ENCODE peak calls at places on chromosomes 16 and 17, in seven cellular contexts. T is kidney glomerular epithelial cell; L is neuronal stem cell; Z is SW480; B is naive thymus-derived CD8-positive, alpha-beta T cell; O is LoVo; X is NCI-H2081. R is an unnamed sample.

GRCh38 chr16:1039762-1040161 is 32.8 kb upstream of the SSTR5 start:
- DNase-seq in T (no peak), L (no peak), Z (no peak), B (no peak), O (no peak), X (no peak), R (no peak)

GRCh38 chr17:4566785-4567184 is 6.4 kb upstream of the GGT6 start:
- DNase-seq in T (peak), L (peak), Z (peak), B (peak), O (peak), X (peak), R (peak)

GRCh38 chr16:11913425-11914079 is 2.2 kb downstream of the GSPT1 start:
- DNase-seq in T (peak), L (no peak), Z (peak), B (no peak), O (peak), X (no peak), R (no peak)

GRCh38 chr17:11991461-11991860 is 5.8 kb downstream of the ZNF18 start:
- DNase-seq in T (no peak), L (no peak), Z (no peak), B (no peak), O (no peak), X (no peak), R (no peak)

GRCh38 chr16:81902025-81902424 is 109.2 kb downstream of the SDR42E1 start:
- DNase-seq in T (no peak), L (no peak), Z (no peak), B (no peak), O (no peak), X (no peak), R (no peak)

GRCh38 chr16:72978212-72978611 is 69.7 kb downstream of the ZFHX3 start:
- DNase-seq in T (no peak), L (no peak), Z (peak), B (no peak), O (no peak), X (no peak), R (peak)

GRCh38 chr17:43410557-43411368 is 12.0 kb downstream of the ARL4D start:
- DNase-seq in T (no peak), L (no peak), Z (no peak), B (no peak), O (no peak), X (no peak), R (no peak)

GRCh38 chr16:68385371-68385770 is 62.9 kb downstream of the SMPD3 start:
- DNase-seq in T (no peak), L (no peak), Z (no peak), B (no peak), O (no peak), X (no peak), R (no peak)

GRCh38 chr17:40490289-40490853 is 11.1 kb downstream of the TNS4 start:
- DNase-seq in T (peak), L (no peak), Z (no peak), B (no peak), O (no peak), X (no peak), R (no peak)

R was measured in A673.